ENCODE peak calls at places on chromosomes 7 and 10, in six cellular contexts. G is Right ventricle myocardium inferior, D is T-helper 2 cell, J is IMR-90, Q is WERI-Rb-1, O is NCI-H1092. W is an unnamed sample.

GRCh38 chr7:112414855-112415490 is 35.3 kb upstream of the IFRD1 start:
- DNase-seq in O (peak), J (peak), Q (no peak), D (no peak), G (no peak), W (peak)

GRCh38 chr10:73264423-73264822 is 12.0 kb upstream of the MRPS16 start:
- DNase-seq in D (no peak), Q (no peak), G (no peak), J (no peak), O (no peak), W (no peak)

GRCh38 chr10:74856940-74857339 is 30.5 kb downstream of the KAT6B start:
- DNase-seq in G (no peak), J (no peak), O (no peak), D (no peak), Q (no peak), W (no peak)

GRCh38 chr10:118238573-118239240 is 103.4 kb downstream of the FAM204A start:
- DNase-seq in O (no peak), Q (no peak), J (peak), D (no peak), G (no peak), W (no peak)

GRCh38 chr7:55432937-55433784 is 68.0 kb downstream of the LANCL2 start:
- DNase-seq in G (no peak), D (no peak), J (peak), Q (peak), O (peak), W (peak)

GRCh38 chr7:15780271-15780670 is 93.8 kb upstream of the MEOX2 start:
- DNase-seq in Q (no peak), D (no peak), G (no peak), J (peak), O (no peak), W (no peak)

GRCh38 chr10:102804382-102804781 is 32.8 kb downstream of the CYP17A1 start:
- DNase-seq in Q (no peak), O (no peak), J (no peak), G (no peak), D (no peak), W (no peak)

GRCh38 chr7:69871213-69871885 is 273.1 kb downstream of the AUTS2 start:
- DNase-seq in O (no peak), G (no peak), J (peak), D (no peak), Q (no peak), W (no peak)

GRCh38 chr7:29926216-29926615 is 63.4 kb downstream of the SCRN1 start:
- DNase-seq in D (no peak), J (no peak), Q (no peak), G (no peak), O (no peak), W (no peak)

GRCh38 chr10:44258019-44258418 is 126.9 kb downstream of the CXCL12 start:
- DNase-seq in O (no peak), Q (no peak), J (no peak), G (no peak), D (no peak), W (no peak)

GRCh38 chr10:124036746-124037145 is 56.7 kb downstream of the CHST15 start:
- DNase-seq in D (no peak), J (no peak), G (no peak), O (no peak), Q (no peak), W (no peak)

GRCh38 chr7:9013940-9014339 is 580.5 kb downstream of the NXPH1 start:
- DNase-seq in J (no peak), G (no peak), O (no peak), Q (no peak), D (no peak), W (no peak)

W was measured in DMS153.